ENCODE peak calls at places on chromosomes 4 and X, in six cellular contexts. One of them, this sample, is unnamed.

GRCh38 chrX:8629871-8630270 is 102.1 kb downstream of the ANOS1 start:
- DNase-seq in astrocyte: peak
- DNase-seq in IMR-90: peak
- DNase-seq in A673: no peak
- DNase-seq in ovary: no peak
- DNase-seq in cardiac muscle cell: no peak
- DNase-seq in this sample: no peak

GRCh38 chr4:186676531-186677158 is 47.0 kb downstream of the FAT1 start:
- DNase-seq in ovary: no peak
- DNase-seq in cardiac muscle cell: peak
- DNase-seq in astrocyte: peak
- DNase-seq in A673: peak
- DNase-seq in IMR-90: peak
- DNase-seq in this sample: no peak

GRCh38 chr4:8147231-8147970 is 11.2 kb downstream of the ABLIM2 start:
- DNase-seq in IMR-90: no peak
- DNase-seq in A673: no peak
- DNase-seq in astrocyte: no peak
- DNase-seq in ovary: no peak
- DNase-seq in cardiac muscle cell: no peak
- DNase-seq in this sample: no peak

GRCh38 chr4:183636923-183637322 is 22.1 kb downstream of the RWDD4 start:
- DNase-seq in IMR-90: peak
- DNase-seq in astrocyte: peak
- DNase-seq in ovary: no peak
- DNase-seq in cardiac muscle cell: no peak
- DNase-seq in A673: no peak
- DNase-seq in this sample: peak

GRCh38 chr4:188911199-188911598 is 772.0 kb downstream of the TRIML1 start:
- DNase-seq in cardiac muscle cell: no peak
- DNase-seq in A673: no peak
- DNase-seq in ovary: no peak
- DNase-seq in IMR-90: no peak
- DNase-seq in astrocyte: no peak
- DNase-seq in this sample: no peak

GRCh38 chr4:63396269-63396668 is 1013.0 kb downstream of the TECRL start:
- DNase-seq in cardiac muscle cell: no peak
- DNase-seq in astrocyte: no peak
- DNase-seq in ovary: no peak
- DNase-seq in IMR-90: no peak
- DNase-seq in A673: no peak
- DNase-seq in this sample: no peak

GRCh38 chrX:113982766-113983165 is 601.1 kb upstream of the HTR2C start:
- DNase-seq in astrocyte: no peak
- DNase-seq in ovary: no peak
- DNase-seq in A673: no peak
- DNase-seq in cardiac muscle cell: no peak
- DNase-seq in IMR-90: no peak
- DNase-seq in this sample: no peak

GRCh38 chr4:48546336-48546735 is 56.3 kb downstream of the ZAR1 start:
- DNase-seq in astrocyte: peak
- DNase-seq in ovary: no peak
- DNase-seq in A673: peak
- DNase-seq in IMR-90: peak
- DNase-seq in cardiac muscle cell: peak
- DNase-seq in this sample: no peak

GRCh38 chr4:23857353-23857752 is 32.5 kb downstream of the PPARGC1A start:
- DNase-seq in A673: no peak
- DNase-seq in IMR-90: peak
- DNase-seq in astrocyte: no peak
- DNase-seq in cardiac muscle cell: no peak
- DNase-seq in ovary: no peak
- DNase-seq in this sample: no peak

GRCh38 chr4:16862688-16863087 is 35.8 kb downstream of the LDB2 start:
- DNase-seq in cardiac muscle cell: no peak
- DNase-seq in astrocyte: peak
- DNase-seq in ovary: no peak
- DNase-seq in IMR-90: peak
- DNase-seq in A673: no peak
- DNase-seq in this sample: no peak

GRCh38 chrX:4485917-4486316 is 772.5 kb upstream of the PRKX start:
- DNase-seq in IMR-90: no peak
- DNase-seq in A673: peak
- DNase-seq in cardiac muscle cell: no peak
- DNase-seq in astrocyte: no peak
- DNase-seq in ovary: no peak
- DNase-seq in this sample: no peak

GRCh38 chrX:4484266-4484665 is 770.8 kb upstream of the PRKX start:
- DNase-seq in astrocyte: no peak
- DNase-seq in ovary: no peak
- DNase-seq in A673: no peak
- DNase-seq in IMR-90: no peak
- DNase-seq in cardiac muscle cell: no peak
- DNase-seq in this sample: no peak
- H3K27ac ChIP-seq in astrocyte: no peak
- H3K27ac ChIP-seq in ovary: no peak
- H3K27ac ChIP-seq in A673: no peak
- H3K27ac ChIP-seq in IMR-90: no peak
- H3K27ac ChIP-seq in cardiac muscle cell: no peak
- H3K27ac ChIP-seq in this sample: no peak

GRCh38 chr4:156969136-156969535 is 2.5 kb downstream of the PDGFC start:
- DNase-seq in IMR-90: no peak
- DNase-seq in cardiac muscle cell: no peak
- DNase-seq in ovary: no peak
- DNase-seq in A673: no peak
- DNase-seq in astrocyte: no peak
- DNase-seq in this sample: no peak
- H3K4me3 ChIP-seq in IMR-90: peak
- H3K4me3 ChIP-seq in cardiac muscle cell: no peak
- H3K4me3 ChIP-seq in ovary: peak
- H3K4me3 ChIP-seq in A673: peak
- H3K4me3 ChIP-seq in astrocyte: peak
- H3K4me3 ChIP-seq in this sample: peak

DNA sequence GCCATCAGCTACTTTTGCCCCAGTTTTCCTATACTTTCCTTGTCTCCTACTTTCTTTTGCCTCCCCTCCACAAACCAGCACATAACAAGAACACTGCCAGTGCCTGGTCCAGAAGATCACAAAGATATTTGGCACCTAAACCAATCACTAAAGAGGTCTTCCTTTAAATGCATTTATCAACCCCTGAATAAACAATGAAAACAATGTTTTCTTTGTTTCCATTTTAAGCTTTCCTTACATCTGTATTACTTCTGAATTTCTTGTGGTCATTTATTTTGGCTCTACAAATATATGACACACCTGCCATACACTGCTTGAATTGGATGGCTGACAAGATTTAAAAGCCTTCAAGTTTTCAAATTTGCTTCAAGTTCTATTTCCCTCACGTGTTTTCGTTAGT is 43.9 kb downstream of the MBNL3 start:
- DNase-seq in cardiac muscle cell: no peak
- DNase-seq in ovary: no peak
- DNase-seq in IMR-90: no peak
- DNase-seq in astrocyte: no peak
- DNase-seq in A673: no peak
- DNase-seq in this sample: no peak
- H3K27ac ChIP-seq in cardiac muscle cell: no peak
- H3K27ac ChIP-seq in ovary: no peak
- H3K27ac ChIP-seq in IMR-90: no peak
- H3K27ac ChIP-seq in astrocyte: no peak
- H3K27ac ChIP-seq in A673: no peak
- H3K27ac ChIP-seq in this sample: no peak

GRCh38 chr4:142961866-142962265 is 115.8 kb upstream of the INPP4B start:
- DNase-seq in IMR-90: no peak
- DNase-seq in astrocyte: no peak
- DNase-seq in cardiac muscle cell: no peak
- DNase-seq in A673: no peak
- DNase-seq in ovary: peak
- DNase-seq in this sample: no peak
- H3K4me3 ChIP-seq in IMR-90: no peak
- H3K4me3 ChIP-seq in astrocyte: no peak
- H3K4me3 ChIP-seq in cardiac muscle cell: no peak
- H3K4me3 ChIP-seq in A673: no peak
- H3K4me3 ChIP-seq in ovary: no peak
- H3K4me3 ChIP-seq in this sample: no peak

DNA sequence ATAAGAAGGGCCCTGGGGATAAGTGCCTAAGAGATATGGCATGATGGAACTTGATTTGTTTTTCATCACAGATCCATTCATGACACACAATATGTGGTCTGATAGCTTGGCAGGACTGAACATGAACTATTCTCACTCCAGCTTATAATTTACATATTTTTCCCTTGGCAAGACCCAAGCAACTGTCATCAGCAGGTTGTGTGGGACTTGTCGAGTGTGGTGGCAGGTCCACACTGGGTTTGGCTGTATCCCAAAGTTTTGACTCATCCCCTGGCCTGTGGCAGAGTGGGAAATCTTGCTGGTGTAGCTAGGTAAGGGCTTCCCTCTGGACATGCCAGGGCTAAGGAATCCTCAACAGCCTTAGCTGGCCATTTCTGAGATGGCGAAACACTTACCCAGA is 81.0 kb upstream of the STIM2 start:
- DNase-seq in astrocyte: peak
- DNase-seq in ovary: no peak
- DNase-seq in IMR-90: peak
- DNase-seq in cardiac muscle cell: no peak
- DNase-seq in A673: peak
- DNase-seq in this sample: no peak
- H3K27ac ChIP-seq in astrocyte: no peak
- H3K27ac ChIP-seq in ovary: no peak
- H3K27ac ChIP-seq in IMR-90: no peak
- H3K27ac ChIP-seq in cardiac muscle cell: no peak
- H3K27ac ChIP-seq in A673: no peak
- H3K27ac ChIP-seq in this sample: no peak

This sample was measured in aorta.